ENCODE peak calls at places on chromosome 10, in eight cellular contexts. One of them, this sample, is unnamed.

GRCh38 chr10:113099431-113100298 is 149.6 kb downstream of the TCF7L2 start:
- DNase-seq in B cell: no peak
- DNase-seq in activated T-helper 1 cell treated with anti-CD3 and anti-CD28 coated beads, Interleukin-12 subunit alpha, Interleukin-12 subunit beta, Interleukin-2, Interleukin-4 antibody, amounts not matched to agents 30 ng/mL and 10 ng/mL and 1 ng/mL, durations not matched to agents 14 hours and 24 hours and 36 hours: no peak
- DNase-seq in adrenal gland: peak; percentile 44
- DNase-seq in Caki2: peak; percentile 80
- DNase-seq in foreskin fibroblast: no peak
- DNase-seq in kidney tubule cell: peak; percentile 52
- DNase-seq in GM12864: no peak
- DNase-seq in this sample: no peak

GRCh38 chr10:118148245-118148644 is 101.5 kb upstream of the RAB11FIP2 start:
- DNase-seq in activated T-helper 1 cell treated with anti-CD3 and anti-CD28 coated beads, Interleukin-12 subunit alpha, Interleukin-12 subunit beta, Interleukin-2, Interleukin-4 antibody, amounts not matched to agents 30 ng/mL and 10 ng/mL and 1 ng/mL, durations not matched to agents 14 hours and 24 hours and 36 hours: no peak
- DNase-seq in B cell: no peak
- DNase-seq in kidney tubule cell: no peak
- DNase-seq in adrenal gland: no peak
- DNase-seq in foreskin fibroblast: peak; percentile 46
- DNase-seq in Caki2: no peak
- DNase-seq in GM12864: no peak
- DNase-seq in this sample: no peak

GRCh38 chr10:55979203-55979602 is 381.9 kb downstream of the ZWINT start:
- DNase-seq in adrenal gland: no peak
- DNase-seq in foreskin fibroblast: no peak
- DNase-seq in B cell: no peak
- DNase-seq in activated T-helper 1 cell treated with anti-CD3 and anti-CD28 coated beads, Interleukin-12 subunit alpha, Interleukin-12 subunit beta, Interleukin-2, Interleukin-4 antibody, amounts not matched to agents 30 ng/mL and 10 ng/mL and 1 ng/mL, durations not matched to agents 14 hours and 24 hours and 36 hours: no peak
- DNase-seq in Caki2: no peak
- DNase-seq in kidney tubule cell: no peak
- DNase-seq in GM12864: no peak
- DNase-seq in this sample: no peak

GRCh38 chr10:27349987-27350386 is 109.4 kb upstream of the ACBD5 start:
- DNase-seq in B cell: no peak
- DNase-seq in Caki2: no peak
- DNase-seq in adrenal gland: no peak
- DNase-seq in GM12864: no peak
- DNase-seq in kidney tubule cell: no peak
- DNase-seq in activated T-helper 1 cell treated with anti-CD3 and anti-CD28 coated beads, Interleukin-12 subunit alpha, Interleukin-12 subunit beta, Interleukin-2, Interleukin-4 antibody, amounts not matched to agents 30 ng/mL and 10 ng/mL and 1 ng/mL, durations not matched to agents 14 hours and 24 hours and 36 hours: no peak
- DNase-seq in foreskin fibroblast: no peak
- DNase-seq in this sample: no peak

GRCh38 chr10:69757553-69758309 is 44.0 kb upstream of the COL13A1 start:
- DNase-seq in kidney tubule cell: peak; percentile 61
- DNase-seq in B cell: no peak
- DNase-seq in foreskin fibroblast: peak; percentile 77
- DNase-seq in adrenal gland: peak; percentile 45
- DNase-seq in GM12864: no peak
- DNase-seq in Caki2: no peak
- DNase-seq in activated T-helper 1 cell treated with anti-CD3 and anti-CD28 coated beads, Interleukin-12 subunit alpha, Interleukin-12 subunit beta, Interleukin-2, Interleukin-4 antibody, amounts not matched to agents 30 ng/mL and 10 ng/mL and 1 ng/mL, durations not matched to agents 14 hours and 24 hours and 36 hours: no peak
- DNase-seq in this sample: no peak

GRCh38 chr10:30709229-30709628 is 79.7 kb upstream of the LYZL2 start:
- DNase-seq in Caki2: no peak
- DNase-seq in activated T-helper 1 cell treated with anti-CD3 and anti-CD28 coated beads, Interleukin-12 subunit alpha, Interleukin-12 subunit beta, Interleukin-2, Interleukin-4 antibody, amounts not matched to agents 30 ng/mL and 10 ng/mL and 1 ng/mL, durations not matched to agents 14 hours and 24 hours and 36 hours: no peak
- DNase-seq in foreskin fibroblast: no peak
- DNase-seq in kidney tubule cell: no peak
- DNase-seq in adrenal gland: no peak
- DNase-seq in B cell: no peak
- DNase-seq in GM12864: no peak
- DNase-seq in this sample: no peak

GRCh38 chr10:70323697-70324340 is 40.0 kb upstream of the NPFFR1 start:
- DNase-seq in foreskin fibroblast: no peak
- DNase-seq in B cell: no peak
- DNase-seq in Caki2: no peak
- DNase-seq in kidney tubule cell: no peak
- DNase-seq in adrenal gland: no peak
- DNase-seq in GM12864: no peak
- DNase-seq in activated T-helper 1 cell treated with anti-CD3 and anti-CD28 coated beads, Interleukin-12 subunit alpha, Interleukin-12 subunit beta, Interleukin-2, Interleukin-4 antibody, amounts not matched to agents 30 ng/mL and 10 ng/mL and 1 ng/mL, durations not matched to agents 14 hours and 24 hours and 36 hours: no peak
- DNase-seq in this sample: no peak

GRCh38 chr10:102644066-102644645 is at the start of gene TRIM8:
- DNase-seq in foreskin fibroblast: peak; percentile 73
- DNase-seq in Caki2: peak; percentile 56
- DNase-seq in activated T-helper 1 cell treated with anti-CD3 and anti-CD28 coated beads, Interleukin-12 subunit alpha, Interleukin-12 subunit beta, Interleukin-2, Interleukin-4 antibody, amounts not matched to agents 30 ng/mL and 10 ng/mL and 1 ng/mL, durations not matched to agents 14 hours and 24 hours and 36 hours: peak; percentile 53
- DNase-seq in B cell: peak; percentile 79
- DNase-seq in GM12864: no peak
- DNase-seq in kidney tubule cell: peak; percentile 60
- DNase-seq in adrenal gland: peak; percentile 57
- DNase-seq in this sample: no peak

GRCh38 chr10:71974489-71975011 is 10.4 kb downstream of the CHST3 start:
- DNase-seq in B cell: no peak
- DNase-seq in adrenal gland: peak; percentile 60
- DNase-seq in activated T-helper 1 cell treated with anti-CD3 and anti-CD28 coated beads, Interleukin-12 subunit alpha, Interleukin-12 subunit beta, Interleukin-2, Interleukin-4 antibody, amounts not matched to agents 30 ng/mL and 10 ng/mL and 1 ng/mL, durations not matched to agents 14 hours and 24 hours and 36 hours: no peak
- DNase-seq in kidney tubule cell: peak; percentile 89
- DNase-seq in Caki2: peak; percentile 74
- DNase-seq in foreskin fibroblast: peak; percentile 92
- DNase-seq in GM12864: no peak
- DNase-seq in this sample: no peak

GRCh38 chr10:102752266-102752930 is 8.7 kb downstream of the WBP1L start:
- DNase-seq in activated T-helper 1 cell treated with anti-CD3 and anti-CD28 coated beads, Interleukin-12 subunit alpha, Interleukin-12 subunit beta, Interleukin-2, Interleukin-4 antibody, amounts not matched to agents 30 ng/mL and 10 ng/mL and 1 ng/mL, durations not matched to agents 14 hours and 24 hours and 36 hours: no peak
- DNase-seq in B cell: no peak
- DNase-seq in adrenal gland: no peak
- DNase-seq in GM12864: no peak
- DNase-seq in foreskin fibroblast: peak; percentile 82
- DNase-seq in Caki2: no peak
- DNase-seq in kidney tubule cell: peak; percentile 68
- DNase-seq in this sample: no peak

GRCh38 chr10:98246911-98247820 is 20.8 kb downstream of the LOXL4 start:
- DNase-seq in B cell: no peak
- DNase-seq in foreskin fibroblast: peak; percentile 80
- DNase-seq in GM12864: no peak
- DNase-seq in kidney tubule cell: peak; percentile 81
- DNase-seq in adrenal gland: no peak
- DNase-seq in Caki2: no peak
- DNase-seq in activated T-helper 1 cell treated with anti-CD3 and anti-CD28 coated beads, Interleukin-12 subunit alpha, Interleukin-12 subunit beta, Interleukin-2, Interleukin-4 antibody, amounts not matched to agents 30 ng/mL and 10 ng/mL and 1 ng/mL, durations not matched to agents 14 hours and 24 hours and 36 hours: no peak
- DNase-seq in this sample: no peak

GRCh38 chr10:29392376-29393021 is 103.6 kb downstream of the LYZL1 start:
- DNase-seq in adrenal gland: peak; percentile 51
- DNase-seq in GM12864: no peak
- DNase-seq in activated T-helper 1 cell treated with anti-CD3 and anti-CD28 coated beads, Interleukin-12 subunit alpha, Interleukin-12 subunit beta, Interleukin-2, Interleukin-4 antibody, amounts not matched to agents 30 ng/mL and 10 ng/mL and 1 ng/mL, durations not matched to agents 14 hours and 24 hours and 36 hours: no peak
- DNase-seq in foreskin fibroblast: peak; percentile 64
- DNase-seq in B cell: peak; percentile 14
- DNase-seq in Caki2: peak; percentile 37
- DNase-seq in kidney tubule cell: peak; percentile 55
- DNase-seq in this sample: no peak

GRCh38 chr10:55330485-55330884 is 529.5 kb upstream of the PCDH15 start:
- DNase-seq in GM12864: no peak
- DNase-seq in foreskin fibroblast: no peak
- DNase-seq in B cell: no peak
- DNase-seq in Caki2: no peak
- DNase-seq in adrenal gland: no peak
- DNase-seq in kidney tubule cell: no peak
- DNase-seq in activated T-helper 1 cell treated with anti-CD3 and anti-CD28 coated beads, Interleukin-12 subunit alpha, Interleukin-12 subunit beta, Interleukin-2, Interleukin-4 antibody, amounts not matched to agents 30 ng/mL and 10 ng/mL and 1 ng/mL, durations not matched to agents 14 hours and 24 hours and 36 hours: no peak
- DNase-seq in this sample: no peak

GRCh38 chr10:84571146-84571545 is 242.8 kb downstream of the CCSER2 start:
- DNase-seq in adrenal gland: no peak
- DNase-seq in kidney tubule cell: no peak
- DNase-seq in Caki2: no peak
- DNase-seq in GM12864: no peak
- DNase-seq in activated T-helper 1 cell treated with anti-CD3 and anti-CD28 coated beads, Interleukin-12 subunit alpha, Interleukin-12 subunit beta, Interleukin-2, Interleukin-4 antibody, amounts not matched to agents 30 ng/mL and 10 ng/mL and 1 ng/mL, durations not matched to agents 14 hours and 24 hours and 36 hours: no peak
- DNase-seq in B cell: no peak
- DNase-seq in foreskin fibroblast: no peak
- DNase-seq in this sample: no peak

GRCh38 chr10:107546239-107546638 is 381.7 kb upstream of the SORCS1 start:
- DNase-seq in kidney tubule cell: peak; percentile 78
- DNase-seq in Caki2: no peak
- DNase-seq in foreskin fibroblast: peak; percentile 91
- DNase-seq in adrenal gland: no peak
- DNase-seq in GM12864: no peak
- DNase-seq in activated T-helper 1 cell treated with anti-CD3 and anti-CD28 coated beads, Interleukin-12 subunit alpha, Interleukin-12 subunit beta, Interleukin-2, Interleukin-4 antibody, amounts not matched to agents 30 ng/mL and 10 ng/mL and 1 ng/mL, durations not matched to agents 14 hours and 24 hours and 36 hours: no peak
- DNase-seq in B cell: no peak
- DNase-seq in this sample: no peak

GRCh38 chr10:69407621-69408301 is 9.0 kb downstream of the TACR2 start:
- DNase-seq in Caki2: no peak
- DNase-seq in kidney tubule cell: peak; percentile 18
- DNase-seq in GM12864: no peak
- DNase-seq in foreskin fibroblast: peak; percentile 17
- DNase-seq in adrenal gland: peak; percentile 27
- DNase-seq in B cell: peak; percentile 47
- DNase-seq in activated T-helper 1 cell treated with anti-CD3 and anti-CD28 coated beads, Interleukin-12 subunit alpha, Interleukin-12 subunit beta, Interleukin-2, Interleukin-4 antibody, amounts not matched to agents 30 ng/mL and 10 ng/mL and 1 ng/mL, durations not matched to agents 14 hours and 24 hours and 36 hours: no peak
- DNase-seq in this sample: no peak

GRCh38 chr10:2279666-2280065 is 542.3 kb upstream of the ADARB2 start:
- DNase-seq in adrenal gland: no peak
- DNase-seq in activated T-helper 1 cell treated with anti-CD3 and anti-CD28 coated beads, Interleukin-12 subunit alpha, Interleukin-12 subunit beta, Interleukin-2, Interleukin-4 antibody, amounts not matched to agents 30 ng/mL and 10 ng/mL and 1 ng/mL, durations not matched to agents 14 hours and 24 hours and 36 hours: no peak
- DNase-seq in B cell: no peak
- DNase-seq in Caki2: peak; percentile 53
- DNase-seq in foreskin fibroblast: no peak
- DNase-seq in GM12864: no peak
- DNase-seq in kidney tubule cell: peak; percentile 68
- DNase-seq in this sample: no peak

GRCh38 chr10:63799511-63799910 is 278.3 kb downstream of the REEP3 start:
- DNase-seq in GM12864: no peak
- DNase-seq in activated T-helper 1 cell treated with anti-CD3 and anti-CD28 coated beads, Interleukin-12 subunit alpha, Interleukin-12 subunit beta, Interleukin-2, Interleukin-4 antibody, amounts not matched to agents 30 ng/mL and 10 ng/mL and 1 ng/mL, durations not matched to agents 14 hours and 24 hours and 36 hours: no peak
- DNase-seq in B cell: no peak
- DNase-seq in Caki2: no peak
- DNase-seq in adrenal gland: no peak
- DNase-seq in foreskin fibroblast: no peak
- DNase-seq in kidney tubule cell: no peak
- DNase-seq in this sample: no peak

GRCh38 chr10:127556911-127557310 is 7.8 kb downstream of the NPS start:
- DNase-seq in Caki2: no peak
- DNase-seq in GM12864: no peak
- DNase-seq in foreskin fibroblast: no peak
- DNase-seq in kidney tubule cell: peak; percentile 13
- DNase-seq in B cell: no peak
- DNase-seq in adrenal gland: no peak
- DNase-seq in activated T-helper 1 cell treated with anti-CD3 and anti-CD28 coated beads, Interleukin-12 subunit alpha, Interleukin-12 subunit beta, Interleukin-2, Interleukin-4 antibody, amounts not matched to agents 30 ng/mL and 10 ng/mL and 1 ng/mL, durations not matched to agents 14 hours and 24 hours and 36 hours: no peak
- DNase-seq in this sample: no peak

GRCh38 chr10:74453151-74453550 is 302.1 kb downstream of the ADK start:
- DNase-seq in activated T-helper 1 cell treated with anti-CD3 and anti-CD28 coated beads, Interleukin-12 subunit alpha, Interleukin-12 subunit beta, Interleukin-2, Interleukin-4 antibody, amounts not matched to agents 30 ng/mL and 10 ng/mL and 1 ng/mL, durations not matched to agents 14 hours and 24 hours and 36 hours: no peak
- DNase-seq in kidney tubule cell: no peak
- DNase-seq in GM12864: no peak
- DNase-seq in Caki2: no peak
- DNase-seq in B cell: no peak
- DNase-seq in adrenal gland: no peak
- DNase-seq in foreskin fibroblast: no peak
- DNase-seq in this sample: no peak

GRCh38 chr10:62426086-62426485 is 51.9 kb downstream of the ZNF365 start:
- DNase-seq in kidney tubule cell: peak; percentile 97
- DNase-seq in GM12864: no peak
- DNase-seq in activated T-helper 1 cell treated with anti-CD3 and anti-CD28 coated beads, Interleukin-12 subunit alpha, Interleukin-12 subunit beta, Interleukin-2, Interleukin-4 antibody, amounts not matched to agents 30 ng/mL and 10 ng/mL and 1 ng/mL, durations not matched to agents 14 hours and 24 hours and 36 hours: no peak
- DNase-seq in B cell: no peak
- DNase-seq in foreskin fibroblast: peak; percentile 44
- DNase-seq in Caki2: peak; percentile 38
- DNase-seq in adrenal gland: no peak
- DNase-seq in this sample: no peak

GRCh38 chr10:33661580-33662269 is 327.3 kb upstream of the NRP1 start:
- DNase-seq in foreskin fibroblast: peak; percentile 96
- DNase-seq in Caki2: no peak
- DNase-seq in kidney tubule cell: peak; percentile 9
- DNase-seq in GM12864: no peak
- DNase-seq in B cell: no peak
- DNase-seq in adrenal gland: peak; percentile 75
- DNase-seq in activated T-helper 1 cell treated with anti-CD3 and anti-CD28 coated beads, Interleukin-12 subunit alpha, Interleukin-12 subunit beta, Interleukin-2, Interleukin-4 antibody, amounts not matched to agents 30 ng/mL and 10 ng/mL and 1 ng/mL, durations not matched to agents 14 hours and 24 hours and 36 hours: no peak
- DNase-seq in this sample: no peak

GRCh38 chr10:110618206-110618605 is 25.9 kb upstream of the RBM20 start:
- DNase-seq in activated T-helper 1 cell treated with anti-CD3 and anti-CD28 coated beads, Interleukin-12 subunit alpha, Interleukin-12 subunit beta, Interleukin-2, Interleukin-4 antibody, amounts not matched to agents 30 ng/mL and 10 ng/mL and 1 ng/mL, durations not matched to agents 14 hours and 24 hours and 36 hours: no peak
- DNase-seq in foreskin fibroblast: no peak
- DNase-seq in Caki2: no peak
- DNase-seq in kidney tubule cell: no peak
- DNase-seq in GM12864: no peak
- DNase-seq in adrenal gland: no peak
- DNase-seq in B cell: no peak
- DNase-seq in this sample: no peak

GRCh38 chr10:59991661-59992060 is 85.3 kb upstream of the CCDC6 start:
- DNase-seq in activated T-helper 1 cell treated with anti-CD3 and anti-CD28 coated beads, Interleukin-12 subunit alpha, Interleukin-12 subunit beta, Interleukin-2, Interleukin-4 antibody, amounts not matched to agents 30 ng/mL and 10 ng/mL and 1 ng/mL, durations not matched to agents 14 hours and 24 hours and 36 hours: no peak
- DNase-seq in adrenal gland: no peak
- DNase-seq in GM12864: no peak
- DNase-seq in B cell: peak; percentile 57
- DNase-seq in foreskin fibroblast: peak; percentile 56
- DNase-seq in Caki2: peak; percentile 88
- DNase-seq in kidney tubule cell: peak; percentile 98
- DNase-seq in this sample: no peak

GRCh38 chr10:126062132-126063032 is 166.0 kb downstream of the FANK1 start:
- DNase-seq in GM12864: no peak
- DNase-seq in kidney tubule cell: peak; percentile 100
- DNase-seq in Caki2: peak; percentile 95
- DNase-seq in B cell: no peak
- DNase-seq in activated T-helper 1 cell treated with anti-CD3 and anti-CD28 coated beads, Interleukin-12 subunit alpha, Interleukin-12 subunit beta, Interleukin-2, Interleukin-4 antibody, amounts not matched to agents 30 ng/mL and 10 ng/mL and 1 ng/mL, durations not matched to agents 14 hours and 24 hours and 36 hours: no peak
- DNase-seq in adrenal gland: peak; percentile 92
- DNase-seq in foreskin fibroblast: peak; percentile 99
- DNase-seq in this sample: peak; percentile 96

GRCh38 chr10:60943372-60944158 is 420 bp downstream of the RHOBTB1 start:
- DNase-seq in foreskin fibroblast: peak; percentile 70
- DNase-seq in kidney tubule cell: peak; percentile 65
- DNase-seq in B cell: peak; percentile 55
- DNase-seq in Caki2: peak; percentile 73
- DNase-seq in activated T-helper 1 cell treated with anti-CD3 and anti-CD28 coated beads, Interleukin-12 subunit alpha, Interleukin-12 subunit beta, Interleukin-2, Interleukin-4 antibody, amounts not matched to agents 30 ng/mL and 10 ng/mL and 1 ng/mL, durations not matched to agents 14 hours and 24 hours and 36 hours: no peak
- DNase-seq in GM12864: no peak
- DNase-seq in adrenal gland: peak; percentile 74
- DNase-seq in this sample: no peak

GRCh38 chr10:101939273-101939635 is 95.7 kb upstream of the KCNIP2 start:
- DNase-seq in B cell: no peak
- DNase-seq in foreskin fibroblast: peak; percentile 94
- DNase-seq in adrenal gland: no peak
- DNase-seq in Caki2: peak; percentile 37
- DNase-seq in kidney tubule cell: peak; percentile 65
- DNase-seq in activated T-helper 1 cell treated with anti-CD3 and anti-CD28 coated beads, Interleukin-12 subunit alpha, Interleukin-12 subunit beta, Interleukin-2, Interleukin-4 antibody, amounts not matched to agents 30 ng/mL and 10 ng/mL and 1 ng/mL, durations not matched to agents 14 hours and 24 hours and 36 hours: no peak
- DNase-seq in GM12864: peak; percentile 10
- DNase-seq in this sample: peak; percentile 55

GRCh38 chr10:44878704-44879530 is 32.2 kb upstream of the TMEM72 start:
- DNase-seq in B cell: peak; percentile 73
- DNase-seq in kidney tubule cell: peak; percentile 87
- DNase-seq in activated T-helper 1 cell treated with anti-CD3 and anti-CD28 coated beads, Interleukin-12 subunit alpha, Interleukin-12 subunit beta, Interleukin-2, Interleukin-4 antibody, amounts not matched to agents 30 ng/mL and 10 ng/mL and 1 ng/mL, durations not matched to agents 14 hours and 24 hours and 36 hours: peak; percentile 78
- DNase-seq in adrenal gland: peak; percentile 89
- DNase-seq in GM12864: no peak
- DNase-seq in foreskin fibroblast: peak; percentile 93
- DNase-seq in Caki2: peak; percentile 57
- DNase-seq in this sample: no peak

GRCh38 chr10:132107947-132108877 is 42.5 kb downstream of the JAKMIP3 start:
- DNase-seq in activated T-helper 1 cell treated with anti-CD3 and anti-CD28 coated beads, Interleukin-12 subunit alpha, Interleukin-12 subunit beta, Interleukin-2, Interleukin-4 antibody, amounts not matched to agents 30 ng/mL and 10 ng/mL and 1 ng/mL, durations not matched to agents 14 hours and 24 hours and 36 hours: no peak
- DNase-seq in foreskin fibroblast: no peak
- DNase-seq in Caki2: no peak
- DNase-seq in B cell: no peak
- DNase-seq in adrenal gland: no peak
- DNase-seq in kidney tubule cell: no peak
- DNase-seq in GM12864: no peak
- DNase-seq in this sample: no peak

GRCh38 chr10:5419466-5420094 is 7.2 kb downstream of the NET1 start:
- DNase-seq in Caki2: no peak
- DNase-seq in adrenal gland: no peak
- DNase-seq in B cell: no peak
- DNase-seq in foreskin fibroblast: no peak
- DNase-seq in activated T-helper 1 cell treated with anti-CD3 and anti-CD28 coated beads, Interleukin-12 subunit alpha, Interleukin-12 subunit beta, Interleukin-2, Interleukin-4 antibody, amounts not matched to agents 30 ng/mL and 10 ng/mL and 1 ng/mL, durations not matched to agents 14 hours and 24 hours and 36 hours: no peak
- DNase-seq in kidney tubule cell: no peak
- DNase-seq in GM12864: no peak
- DNase-seq in this sample: no peak

GRCh38 chr10:100045592-100045991 is 35.8 kb upstream of the DNMBP start:
- DNase-seq in foreskin fibroblast: no peak
- DNase-seq in adrenal gland: no peak
- DNase-seq in Caki2: no peak
- DNase-seq in kidney tubule cell: no peak
- DNase-seq in B cell: no peak
- DNase-seq in GM12864: no peak
- DNase-seq in activated T-helper 1 cell treated with anti-CD3 and anti-CD28 coated beads, Interleukin-12 subunit alpha, Interleukin-12 subunit beta, Interleukin-2, Interleukin-4 antibody, amounts not matched to agents 30 ng/mL and 10 ng/mL and 1 ng/mL, durations not matched to agents 14 hours and 24 hours and 36 hours: no peak
- DNase-seq in this sample: no peak

GRCh38 chr10:80459047-80459865 is 5.1 kb downstream of the TSPAN14 start:
- DNase-seq in foreskin fibroblast: peak; percentile 90
- DNase-seq in adrenal gland: peak; percentile 52
- DNase-seq in activated T-helper 1 cell treated with anti-CD3 and anti-CD28 coated beads, Interleukin-12 subunit alpha, Interleukin-12 subunit beta, Interleukin-2, Interleukin-4 antibody, amounts not matched to agents 30 ng/mL and 10 ng/mL and 1 ng/mL, durations not matched to agents 14 hours and 24 hours and 36 hours: peak; percentile 67
- DNase-seq in Caki2: peak; percentile 47
- DNase-seq in GM12864: peak; percentile 63
- DNase-seq in kidney tubule cell: peak; percentile 61
- DNase-seq in B cell: peak; percentile 68
- DNase-seq in this sample: no peak

GRCh38 chr10:29841724-29842649 is 207.2 kb upstream of the SVIL start:
- DNase-seq in adrenal gland: no peak
- DNase-seq in Caki2: peak; percentile 78
- DNase-seq in kidney tubule cell: peak; percentile 81
- DNase-seq in activated T-helper 1 cell treated with anti-CD3 and anti-CD28 coated beads, Interleukin-12 subunit alpha, Interleukin-12 subunit beta, Interleukin-2, Interleukin-4 antibody, amounts not matched to agents 30 ng/mL and 10 ng/mL and 1 ng/mL, durations not matched to agents 14 hours and 24 hours and 36 hours: no peak
- DNase-seq in foreskin fibroblast: peak; percentile 66
- DNase-seq in B cell: no peak
- DNase-seq in GM12864: no peak
- DNase-seq in this sample: peak; percentile 80

GRCh38 chr10:100781145-100781665 is 35.8 kb downstream of the PAX2 start:
- DNase-seq in B cell: no peak
- DNase-seq in GM12864: no peak
- DNase-seq in Caki2: no peak
- DNase-seq in foreskin fibroblast: no peak
- DNase-seq in adrenal gland: no peak
- DNase-seq in kidney tubule cell: no peak
- DNase-seq in activated T-helper 1 cell treated with anti-CD3 and anti-CD28 coated beads, Interleukin-12 subunit alpha, Interleukin-12 subunit beta, Interleukin-2, Interleukin-4 antibody, amounts not matched to agents 30 ng/mL and 10 ng/mL and 1 ng/mL, durations not matched to agents 14 hours and 24 hours and 36 hours: no peak
- DNase-seq in this sample: no peak

This sample was measured in retinal pigment epithelial cell.